ENCODE peak calls at places on chromosome 15, in seven cellular contexts. Y is AG04450, K is body of pancreas, N is OCI-LY7, T is AG10803, O is fibroblast of lung, P is astrocyte of the spinal cord. I is an unnamed sample.
A peak's percentile ranks its signal among the peaks of the same experiment; 100 is the strongest.

GRCh38 chr15:77557178-77557960 is 75.3 kb downstream of the LINGO1 start:
- DNase-seq in P (no peak), N (no peak), O (no peak), Y (no peak), K (no peak), T (no peak), I (no peak)

GRCh38 chr15:59688383-59688887 is 685 bp downstream of the BNIP2 start:
- DNase-seq in P (peak; percentile 71), Y (no peak), K (no peak), O (peak; percentile 73), N (peak; percentile 65), T (peak; percentile 79), I (peak; percentile 55)

GRCh38 chr15:29008846-29009245 is 123.1 kb downstream of the APBA2 start:
- DNase-seq in N (no peak), O (no peak), T (no peak), K (no peak), Y (peak; percentile 6), P (peak; percentile 29), I (no peak)

GRCh38 chr15:40743921-40744809 is 10.9 kb downstream of the RMDN3 start:
- DNase-seq in O (peak; percentile 67), P (peak; percentile 18), N (no peak), Y (no peak), K (peak; percentile 48), T (peak; percentile 84), I (no peak)

GRCh38 chr15:65377976-65378366 is at the start of gene IGDCC3:
- DNase-seq in N (no peak), O (peak; percentile 36), P (no peak), K (no peak), Y (no peak), T (no peak), I (no peak)

GRCh38 chr15:92528736-92529135 is 126.8 kb downstream of the FAM174B start:
- DNase-seq in N (no peak), T (peak; percentile 34), O (peak; percentile 38), P (no peak), Y (no peak), K (no peak), I (no peak)

GRCh38 chr15:44215594-44215993 is 20.5 kb upstream of the FRMD5 start:
- DNase-seq in T (peak; percentile 94), Y (peak; percentile 45), K (no peak), P (peak; percentile 91), N (no peak), O (peak; percentile 98), I (no peak)

GRCh38 chr15:59349715-59350420 is 22.8 kb downstream of the MYO1E start:
- DNase-seq in N (no peak), K (no peak), Y (peak; percentile 61), O (peak; percentile 97), T (peak; percentile 84), P (peak; percentile 93), I (no peak)

GRCh38 chr15:90873998-90874605 is 5.7 kb downstream of the FURIN start:
- DNase-seq in K (peak; percentile 92), P (peak; percentile 21), N (no peak), T (no peak), Y (no peak), O (peak; percentile 30), I (no peak)

GRCh38 chr15:39613271-39613670 is 32.4 kb downstream of the THBS1 start:
- DNase-seq in O (no peak), N (no peak), T (no peak), P (no peak), K (no peak), Y (no peak), I (no peak)

GRCh38 chr15:66578286-66578875 is 12.6 kb upstream of the LCTL start:
- DNase-seq in Y (peak; percentile 20), O (peak; percentile 70), N (no peak), P (peak; percentile 25), T (peak; percentile 63), K (no peak), I (no peak)

GRCh38 chr15:29968099-29968892 is 114.5 kb upstream of the GOLGA8J start:
- DNase-seq in T (no peak), N (no peak), Y (no peak), P (no peak), K (peak; percentile 5), O (peak; percentile 31), I (no peak)

GRCh38 chr15:39786444-39787056 is 3.9 kb upstream of the FSIP1 start:
- DNase-seq in N (peak; percentile 63), Y (peak; percentile 26), K (no peak), O (peak; percentile 50), P (peak; percentile 81), T (peak; percentile 74), I (peak; percentile 82)

GRCh38 chr15:51172190-51172589 is 77.5 kb upstream of the TNFAIP8L3 start:
- DNase-seq in O (peak; percentile 57), T (peak; percentile 59), P (no peak), K (no peak), N (no peak), Y (peak; percentile 8), I (no peak)

GRCh38 chr15:52220896-52221660 is 29.9 kb upstream of the GNB5 start:
- DNase-seq in O (no peak), Y (no peak), P (no peak), N (peak; percentile 79), T (no peak), K (no peak), I (no peak)

GRCh38 chr15:52217186-52217585 is 26.0 kb upstream of the GNB5 start:
- DNase-seq in P (no peak), Y (no peak), K (peak; percentile 51), N (peak; percentile 81), T (no peak), O (no peak), I (peak; percentile 18)

GRCh38 chr15:52220251-52220650 is 29.1 kb upstream of the GNB5 start:
- DNase-seq in O (no peak), P (no peak), N (no peak), K (no peak), T (no peak), Y (no peak), I (no peak)

GRCh38 chr15:52221730-52222129 is 30.5 kb upstream of the GNB5 start:
- DNase-seq in N (peak; percentile 46), O (no peak), P (no peak), Y (no peak), T (no peak), K (no peak), I (no peak)

DNA sequence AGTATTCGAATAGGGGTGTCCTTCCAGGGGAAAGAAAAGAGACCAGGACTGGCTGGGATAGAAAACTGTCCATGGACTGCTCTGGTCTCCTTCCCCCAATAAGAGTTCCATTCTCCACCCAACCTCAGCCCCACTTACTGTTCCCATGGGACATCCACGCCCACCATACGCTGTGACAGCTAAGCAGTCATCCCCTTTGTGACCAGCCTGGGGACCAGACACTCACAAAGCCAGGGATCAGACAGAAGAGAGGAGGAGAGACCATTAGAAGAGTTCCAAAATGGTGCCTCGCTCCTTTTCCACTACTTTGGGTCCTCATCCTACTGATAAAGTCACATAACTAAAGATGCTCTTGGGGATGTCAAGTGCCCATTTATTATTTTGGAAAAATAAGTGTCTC is 27.6 kb upstream of the GNB5 start:
- DNase-seq in K (no peak), T (no peak), O (no peak), Y (no peak), N (no peak), P (no peak), I (no peak)
- H3K4me3 ChIP-seq in K (no peak overlapping the region), T (no peak overlapping the region), O (no peak overlapping the region), Y (no peak overlapping the region), N (peak overlapping the region; percentile 6), P (no peak overlapping the region), I (no peak overlapping the region)

GRCh38 chr15:89376441-89376840 is 41.8 kb upstream of the POLG start:
- DNase-seq in N (no peak), O (no peak), P (no peak), K (no peak), Y (no peak), T (no peak), I (no peak)
- TF ChIP-seq CTCF in N (no peak), O (no peak), P (no peak), K (no peak), Y (no peak), T (no peak), I (no peak)

GRCh38 chr15:68204361-68204760 is 771 bp downstream of the CALML4 start:
- DNase-seq in T (no peak), P (no peak), O (no peak), N (no peak), K (no peak), Y (no peak), I (no peak)

GRCh38 chr15:68203956-68204355 is 1.2 kb downstream of the CALML4 start:
- DNase-seq in K (no peak), P (no peak), Y (no peak), N (no peak), T (no peak), O (no peak), I (no peak)

GRCh38 chr15:68205949-68206539 is 912 bp upstream of the CALML4 start:
- DNase-seq in T (no peak), Y (no peak), K (peak; percentile 76), P (no peak), N (no peak), O (no peak), I (no peak)

GRCh38 chr15:68205558-68205944 is 419 bp upstream of the CALML4 start:
- DNase-seq in Y (no peak), P (no peak), T (no peak), N (no peak), O (no peak), K (no peak), I (no peak)

GRCh38 chr15:68204776-68205557 is at the start of gene CALML4:
- DNase-seq in N (no peak), K (peak; percentile 94), P (peak; percentile 33), T (peak; percentile 54), O (peak; percentile 47), Y (no peak), I (no peak)
- H3K4me3 ChIP-seq in N (no peak within 1 kb of the TSS), K (no peak within 1 kb of the TSS), P (no peak within 1 kb of the TSS), T (no peak within 1 kb of the TSS), O (no peak within 1 kb of the TSS), Y (no peak within 1 kb of the TSS), I (no peak within 1 kb of the TSS)

GRCh38 chr15:80620141-80620540 is 75.0 kb upstream of the ABHD17C start:
- DNase-seq in T (no peak), Y (no peak), K (no peak), N (no peak), O (no peak), P (no peak), I (no peak)

GRCh38 chr15:80620931-80621330 is 74.2 kb upstream of the ABHD17C start:
- DNase-seq in K (no peak), Y (no peak), O (no peak), N (no peak), P (no peak), T (no peak), I (no peak)

GRCh38 chr15:80615783-80616391 is 79.2 kb upstream of the ABHD17C start:
- DNase-seq in O (peak; percentile 54), N (no peak), P (peak; percentile 18), K (peak; percentile 62), T (peak; percentile 96), Y (peak; percentile 33), I (peak; percentile 52)

GRCh38 chr15:80618666-80619481 is 76.2 kb upstream of the ABHD17C start:
- DNase-seq in N (no peak), P (no peak), K (no peak), Y (no peak), T (peak; percentile 46), O (no peak), I (no peak)

GRCh38 chr15:80619677-80620076 is 75.4 kb upstream of the ABHD17C start:
- DNase-seq in T (peak; percentile 50), K (peak; percentile 7), Y (no peak), O (no peak), P (no peak), N (no peak), I (no peak)
- TF ChIP-seq CTCF in T (peak; percentile 58), K (peak; percentile 23), Y (peak; percentile 44), O (peak; percentile 41), P (peak; percentile 38), N (no peak), I (peak; percentile 21)

I was measured in A673.